ENCODE peak calls at places on chromosomes 12 and 14, in five cellular contexts. Z, C, Y, D and M are unnamed samples.

GRCh38 chr12:8038659-8039114 is 6.2 kb downstream of the FOXJ2 start:
- DNase-seq in Z (no peak), C (peak), Y (no peak), D (no peak), M (peak)

GRCh38 chr14:99202516-99202915 is 69.5 kb downstream of the BCL11B start:
- DNase-seq in Z (no peak), C (no peak), Y (no peak), D (no peak), M (no peak)

GRCh38 chr12:75722714-75723200 is 211.3 kb upstream of the KRR1 start:
- DNase-seq in Z (peak), C (no peak), Y (peak), D (peak), M (peak)

GRCh38 chr12:99771659-99772058 is 124.1 kb downstream of the GARIN6 start:
- DNase-seq in Z (no peak), C (no peak), Y (no peak), D (no peak), M (no peak)

GRCh38 chr12:100026241-100026640 is 41.5 kb upstream of the ANKS1B start:
- DNase-seq in Z (no peak), C (no peak), Y (no peak), D (no peak), M (no peak)

GRCh38 chr14:94355191-94355794 is 32.2 kb upstream of the SERPINA6 start:
- DNase-seq in Z (no peak), C (no peak), Y (peak), D (no peak), M (peak)

GRCh38 chr12:19439059-19440018 is at the start of gene AEBP2:
- DNase-seq in Z (peak), C (no peak), Y (peak), D (peak), M (peak)

GRCh38 chr14:104604461-104605449 is at the start of gene TMEM179:
- DNase-seq in Z (no peak), C (no peak), Y (no peak), D (no peak), M (no peak)

GRCh38 chr12:114625294-114625851 is 58.6 kb downstream of the TBX3 start:
- DNase-seq in Z (peak), C (no peak), Y (peak), D (peak), M (no peak)

GRCh38 chr12:91053951-91054715 is 3.7 kb downstream of the KERA start:
- DNase-seq in Z (peak), C (no peak), Y (no peak), D (no peak), M (no peak)